ENCODE peak calls at places on chromosomes 1 and 21, in four cellular contexts. W is A549, D is WTC11, O is NB4. G is an unnamed sample.

GRCh38 chr1:160211010-160211790 is 6.0 kb downstream of the PEA15 start:
- DNase-seq in D (peak), O (peak), W (no peak), G (no peak)

GRCh38 chr21:27300770-27301169 is 333.9 kb upstream of the ADAMTS5 start:
- DNase-seq in D (no peak), O (no peak), W (no peak), G (no peak)

GRCh38 chr1:230186003-230186863 is 119.2 kb downstream of the GALNT2 start:
- DNase-seq in D (peak), W (peak), O (no peak), G (peak)

GRCh38 chr21:33300701-33301631 is 23.8 kb upstream of the IFNAR1 start:
- DNase-seq in W (no peak), O (peak), D (no peak), G (no peak)

GRCh38 chr1:51875836-51876235 is 2.7 kb downstream of the NRDC start:
- DNase-seq in O (no peak), W (no peak), D (no peak), G (no peak)

GRCh38 chr1:211236633-211237321 is 22.4 kb upstream of the RCOR3 start:
- DNase-seq in W (no peak), O (no peak), D (no peak), G (no peak)

GRCh38 chr1:77571642-77572041 is 110.8 kb downstream of the ZZZ3 start:
- DNase-seq in D (no peak), W (no peak), O (no peak), G (no peak)

GRCh38 chr1:61887921-61888564 is 145.8 kb downstream of the PATJ start:
- DNase-seq in D (no peak), W (no peak), O (no peak), G (no peak)

GRCh38 chr1:12204140-12204539 is 25.7 kb upstream of the VPS13D start:
- DNase-seq in D (no peak), W (no peak), O (no peak), G (no peak)

GRCh38 chr1:231337043-231337471 is 595 bp downstream of the EXOC8 start:
- DNase-seq in W (no peak), D (no peak), O (no peak), G (no peak)

GRCh38 chr1:9628541-9629444 is 22.7 kb upstream of the PIK3CD start:
- DNase-seq in O (peak), W (no peak), D (no peak), G (no peak)

GRCh38 chr1:119250299-119250698 is 109.8 kb upstream of the WARS2 start:
- DNase-seq in O (no peak), D (no peak), W (no peak), G (no peak)
- TF ChIP-seq MAX in O (no peak), D (no peak), W (no peak), G (no peak)

DNA sequence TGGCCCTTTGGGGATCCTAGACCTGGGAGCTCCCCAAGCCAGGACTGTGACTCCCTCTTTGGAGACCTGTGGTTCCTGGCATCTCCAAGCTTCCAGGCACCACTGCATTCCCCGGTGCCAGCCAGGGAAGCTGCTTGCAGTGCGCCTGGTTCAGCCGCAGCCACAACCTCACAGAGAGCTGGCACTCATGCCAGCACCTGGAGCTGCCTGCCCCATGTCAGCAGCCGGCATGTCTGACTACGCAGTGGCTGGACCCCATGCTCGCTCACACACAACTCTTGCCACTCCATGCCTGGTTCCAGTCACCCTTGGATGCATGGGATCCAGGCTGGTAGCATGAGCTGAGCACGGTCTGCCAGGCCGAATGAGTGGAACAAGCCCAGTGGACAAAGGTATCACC is 426.6 kb downstream of the LRRIQ3 start:
- DNase-seq in W (no peak), D (no peak), O (no peak), G (no peak)
- TF ChIP-seq MAX in W (no peak), D (no peak), O (no peak), G (no peak)

DNA sequence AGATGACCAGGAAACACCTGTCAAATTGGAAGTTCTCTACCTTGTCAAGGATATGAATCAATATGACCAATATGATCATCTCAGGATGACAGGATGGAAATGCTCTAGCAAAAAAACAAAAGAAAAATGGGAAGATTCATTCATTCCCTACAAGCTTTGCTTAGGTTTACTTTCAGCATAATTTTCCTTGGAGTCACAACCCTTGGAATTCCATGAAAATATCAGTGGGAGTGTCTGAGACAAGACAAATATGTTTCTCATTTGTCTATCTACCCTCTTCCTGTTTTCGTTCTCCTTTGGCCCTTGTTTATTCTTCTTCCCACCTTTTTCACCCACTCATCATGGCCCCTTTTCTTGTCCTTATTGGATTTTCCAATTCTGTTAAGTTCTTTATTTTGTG is 50.6 kb downstream of the COLGALT2 start:
- DNase-seq in W (no peak), O (no peak), D (no peak), G (no peak)
- TF ChIP-seq MAX in W (no peak), O (no peak), D (no peak), G (no peak)

GRCh38 chr1:15188678-15189077 is 35.1 kb downstream of the TMEM51 start:
- DNase-seq in D (no peak), W (no peak), O (no peak), G (no peak)

GRCh38 chr1:15188145-15188544 is 34.6 kb downstream of the TMEM51 start:
- DNase-seq in W (no peak), D (no peak), O (peak), G (no peak)

GRCh38 chr1:15187175-15187810 is 33.7 kb downstream of the TMEM51 start:
- DNase-seq in O (no peak), W (no peak), D (no peak), G (no peak)

GRCh38 chr1:15191785-15192184 is 38.2 kb downstream of the TMEM51 start:
- DNase-seq in D (no peak), W (no peak), O (no peak), G (no peak)

DNA sequence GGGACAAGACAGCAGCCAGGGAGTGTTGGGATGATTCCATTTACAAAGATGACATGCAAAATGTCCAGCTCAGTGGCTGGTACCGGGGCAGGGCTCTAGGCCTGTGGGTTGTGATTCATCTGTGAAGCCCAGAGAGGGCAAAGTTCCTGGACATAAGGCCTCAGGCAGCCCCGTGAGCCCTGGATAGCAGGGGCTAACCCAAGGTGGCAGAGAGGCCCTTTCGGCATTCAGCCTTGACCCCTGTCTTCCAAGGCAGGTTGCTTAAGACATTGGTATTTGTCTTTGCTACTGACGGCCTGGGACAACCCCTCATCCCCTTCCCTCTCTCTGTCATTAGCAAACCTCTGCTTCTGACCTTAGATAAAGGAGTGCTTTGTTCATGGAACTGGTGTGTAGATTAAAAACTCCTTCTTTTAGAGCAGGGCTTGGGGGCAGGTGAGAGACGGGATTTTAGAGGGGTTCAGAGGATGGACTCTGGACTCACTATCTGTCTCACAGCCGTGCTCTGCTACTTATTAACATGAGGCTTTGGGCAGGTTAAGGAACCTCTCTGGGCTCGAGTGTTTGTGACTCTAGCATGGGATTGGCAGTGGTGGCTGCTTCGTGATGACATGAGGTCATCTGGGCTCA is 36.3 kb downstream of the TMEM51 start:
- DNase-seq in O (no peak), D (no peak), W (no peak), G (no peak)
- TF ChIP-seq MAX in O (no peak), D (no peak), W (no peak), G (no peak)

DNA sequence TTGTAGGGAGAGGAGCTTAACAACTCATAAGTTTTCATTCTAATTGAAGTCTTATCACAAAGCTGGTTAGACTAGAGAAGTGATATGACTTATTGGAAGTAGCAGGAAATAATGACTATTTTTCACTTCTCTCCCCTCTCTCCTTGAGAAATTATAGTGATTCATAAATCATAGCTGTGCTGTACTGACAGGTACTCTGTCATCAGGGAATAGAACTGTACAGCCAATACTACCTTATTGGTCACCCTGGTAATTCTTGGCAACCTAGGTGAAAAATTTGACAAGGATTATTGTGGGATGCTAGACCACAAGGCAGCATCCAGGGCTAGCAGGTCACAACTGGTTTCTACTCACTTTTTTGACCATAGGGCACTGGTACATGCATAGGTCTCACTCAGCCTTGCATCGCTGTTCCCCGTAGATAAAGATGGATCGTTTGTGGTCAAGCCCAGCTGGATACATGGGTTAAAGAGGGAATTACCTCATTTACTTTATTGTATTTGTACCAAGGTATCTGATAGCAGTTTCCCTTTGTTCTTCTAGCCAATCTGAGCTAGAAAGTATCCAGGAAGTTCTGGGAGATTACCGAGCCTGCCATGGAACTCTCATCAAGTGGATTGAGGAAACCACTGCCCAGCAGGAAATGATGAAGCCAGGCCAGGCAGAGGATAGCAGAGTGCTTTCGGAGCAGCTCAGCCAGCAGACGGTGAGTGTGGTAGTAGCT is 113.6 kb downstream of the MACF1 start:
- DNase-seq in W (no peak), O (no peak), D (no peak), G (no peak)
- TF ChIP-seq MAX in W (no peak), O (no peak), D (no peak), G (no peak)

DNA sequence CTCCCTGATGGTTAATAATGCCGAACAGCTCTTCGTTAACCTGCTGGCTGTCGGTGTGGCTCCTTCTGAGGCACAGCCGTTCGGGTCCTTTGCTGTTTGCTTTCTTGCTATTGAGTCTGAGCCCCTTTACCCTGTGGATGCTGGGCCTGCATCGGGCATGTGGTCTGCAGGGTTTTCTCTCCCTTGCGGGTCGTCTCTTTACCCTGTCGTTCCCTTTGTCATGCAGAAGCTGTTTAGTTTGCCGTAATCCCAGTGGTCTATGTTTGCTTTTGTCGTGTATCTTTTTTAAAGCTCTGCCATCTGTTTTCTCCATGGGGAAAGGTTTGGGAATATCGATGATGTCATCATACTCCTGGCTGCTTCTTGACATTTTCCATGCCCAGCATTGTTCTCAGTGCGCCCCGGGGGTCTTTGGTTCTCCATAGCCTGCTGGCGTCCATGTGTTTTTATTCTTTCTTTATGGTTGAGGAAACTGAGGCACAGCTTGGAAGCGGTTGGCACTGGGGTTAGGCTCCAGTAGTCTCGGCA is 68.2 kb downstream of the AGPAT3 start:
- DNase-seq in O (no peak), W (no peak), D (no peak), G (no peak)
- TF ChIP-seq MAX in O (no peak), W (no peak), D (no peak), G (no peak)

GRCh38 chr1:116769994-116770393 is 15.8 kb downstream of the CD2 start:
- DNase-seq in D (no peak), W (no peak), O (no peak), G (no peak)
- TF ChIP-seq MAX in D (no peak), W (no peak), O (no peak), G (no peak)

GRCh38 chr1:46062651-46063319 is 69.6 kb downstream of the PIK3R3 start:
- DNase-seq in O (peak), W (no peak), D (no peak), G (no peak)
- TF ChIP-seq MAX in O (no peak), W (no peak), D (no peak), G (no peak)

DNA sequence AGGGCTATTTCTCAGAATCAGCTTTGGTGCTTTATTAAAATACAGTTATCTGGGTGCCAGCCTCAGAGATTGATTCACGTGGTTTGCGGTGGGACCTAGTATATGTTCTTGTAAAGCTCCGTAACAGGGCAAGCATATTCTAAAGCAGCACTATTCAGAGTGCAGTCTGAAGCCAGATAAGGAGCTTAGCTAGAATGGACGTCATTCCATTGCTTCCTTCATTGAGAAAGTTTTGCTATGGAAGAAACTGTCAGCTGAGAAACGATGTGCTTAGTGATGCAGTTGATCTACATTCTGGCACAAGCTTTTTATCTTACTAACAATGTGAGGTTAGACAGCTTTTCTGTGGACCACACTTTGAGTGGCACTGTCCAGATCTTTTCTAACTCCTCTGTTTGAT is 26.1 kb downstream of the SLC44A3 start:
- DNase-seq in W (no peak), O (no peak), D (no peak), G (no peak)
- TF ChIP-seq MAX in W (no peak), O (no peak), D (no peak), G (no peak)

DNA sequence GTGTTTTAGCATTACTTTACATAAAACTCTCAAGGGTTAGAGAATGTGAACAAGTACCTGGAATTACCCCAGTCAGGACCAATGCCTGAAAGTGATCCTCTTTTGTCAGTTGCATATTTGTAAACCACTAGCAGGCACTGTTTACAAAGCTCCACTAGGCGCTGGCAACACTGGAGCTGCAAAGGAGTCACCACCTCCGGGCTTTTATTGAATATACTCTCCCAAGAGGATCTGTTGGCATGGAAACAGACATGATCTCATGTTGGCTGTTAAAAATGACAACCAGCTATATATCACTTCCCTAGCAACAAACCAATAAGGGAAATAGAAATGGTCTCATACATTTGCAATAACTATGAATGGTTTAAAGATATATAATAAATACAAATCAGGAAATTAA is 116.0 kb downstream of the TTLL7 start:
- DNase-seq in W (no peak), D (peak), O (peak), G (peak)
- TF ChIP-seq MAX in W (no peak), D (no peak), O (no peak), G (no peak)